ENCODE peak calls at places on chromosome 16, in six cellular contexts. Q is IMR-90, K is H1, W is H9, J is mesenchymal stem cell, S is mesendoderm. Y is an unnamed sample.

GRCh38 chr16:28534542-28535373 is 4.0 kb downstream of the NUPR1 start:
- DNase-seq in K (no peak), W (no peak), Q (no peak), J (no peak), S (no peak), Y (no peak)

GRCh38 chr16:81491522-81492188 is 47.0 kb downstream of the CMIP start:
- DNase-seq in K (no peak), J (no peak), W (no peak), Q (peak), S (no peak), Y (no peak)

GRCh38 chr16:82660078-82660645 is 33.4 kb downstream of the CDH13 start:
- DNase-seq in S (no peak), J (peak), W (peak), Q (peak), K (no peak), Y (no peak)

GRCh38 chr16:48454051-48454450 is 68.8 kb upstream of the SIAH1 start:
- DNase-seq in W (no peak), S (no peak), J (no peak), Q (no peak), K (no peak), Y (no peak)

GRCh38 chr16:77414752-77415231 is 20.0 kb downstream of the ADAMTS18 start:
- DNase-seq in J (no peak), W (no peak), Q (no peak), K (no peak), S (no peak), Y (no peak)

GRCh38 chr16:86389566-86390328 is 120.6 kb upstream of the FOXF1 start:
- DNase-seq in J (no peak), K (no peak), S (no peak), W (no peak), Q (no peak), Y (no peak)

GRCh38 chr16:10992797-10993196 is 48.4 kb downstream of the CLEC16A start:
- DNase-seq in S (peak), Q (peak), K (no peak), J (peak), W (peak), Y (no peak)

GRCh38 chr16:1526608-1527555 is 6.6 kb upstream of the TMEM204 start:
- DNase-seq in Q (no peak), K (no peak), S (no peak), J (no peak), W (no peak), Y (no peak)

GRCh38 chr16:11183035-11183812 is 72.8 kb downstream of the SOCS1 start:
- DNase-seq in Q (no peak), W (peak), S (peak), K (no peak), J (no peak), Y (no peak)

DNA sequence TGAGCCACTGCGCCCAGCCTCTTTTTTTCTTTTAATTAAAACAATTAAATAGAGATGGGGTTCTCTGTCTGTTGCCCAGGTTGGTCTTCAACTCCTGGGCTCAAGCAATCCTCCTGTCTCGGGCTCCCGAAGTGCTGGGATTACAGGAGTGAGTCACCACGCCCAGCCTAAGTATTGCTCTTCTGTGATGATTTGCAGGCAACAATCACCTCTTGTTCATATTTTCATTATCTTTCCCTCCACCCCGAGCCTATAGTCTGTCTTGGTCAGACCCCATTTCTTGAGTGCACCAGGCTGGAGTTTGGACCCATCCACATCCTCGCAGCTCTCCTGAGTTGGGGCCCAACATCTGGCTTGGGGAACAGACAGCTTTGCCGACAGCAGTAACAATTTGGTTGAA is 4.4 kb upstream of the SPN start:
- DNase-seq in J (no peak), K (no peak), W (no peak), Q (no peak), S (no peak), Y (no peak)
- H2BK15ac ChIP-seq in J (no peak), K (no peak), W (no peak), Q (no peak), S (no peak), Y (no peak)

DNA sequence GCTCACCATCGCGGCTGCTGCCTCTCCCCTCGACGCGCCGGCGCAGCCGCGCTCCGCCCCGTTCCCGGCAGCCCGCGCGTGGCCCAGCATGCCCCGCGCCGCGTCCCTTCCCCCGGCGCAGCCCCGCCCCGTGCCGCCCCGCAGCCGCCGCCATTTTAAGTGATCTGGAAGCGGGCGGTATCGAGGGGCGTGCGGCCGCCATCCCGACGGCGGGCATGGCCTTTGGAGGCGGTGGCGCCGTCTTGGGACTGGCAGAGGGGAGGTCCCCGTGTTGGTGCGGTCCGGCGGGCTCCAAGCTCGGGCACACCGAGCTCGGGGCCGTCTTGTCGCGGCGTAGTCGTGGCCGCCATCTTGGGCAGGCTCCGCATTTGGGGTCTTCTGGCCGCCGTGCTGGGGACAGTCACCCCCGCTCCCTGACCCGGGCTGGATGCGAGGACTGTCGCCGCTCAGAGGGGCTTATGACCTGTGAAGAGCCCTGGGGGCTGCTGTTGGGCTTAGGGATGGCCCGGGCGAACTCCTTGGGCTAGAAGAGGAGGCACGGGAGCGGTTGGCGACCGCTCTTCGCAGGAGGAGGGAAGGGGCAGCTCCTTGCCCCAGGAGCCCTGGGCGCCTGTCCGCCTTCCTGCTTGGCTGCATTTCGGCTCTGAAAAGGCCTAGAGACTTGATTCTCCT is at the start of gene ELOB:
- DNase-seq in Q (peak), W (peak), J (peak), S (peak), K (no peak), Y (peak)
- H2BK15ac ChIP-seq in Q (no peak), W (no peak), J (peak), S (no peak), K (no peak), Y (no peak)

GRCh38 chr16:85275533-85276249 is 163.4 kb upstream of the CIBAR2 start:
- DNase-seq in J (peak), K (no peak), W (peak), Q (peak), S (peak), Y (peak)
- H2BK15ac ChIP-seq in J (no peak), K (peak), W (no peak), Q (no peak), S (no peak), Y (peak)

GRCh38 chr16:6132121-6132520 is 1034.5 kb upstream of the EEF2KMT start:
- DNase-seq in W (no peak), Q (no peak), J (no peak), S (peak), K (no peak), Y (no peak)
- H2BK15ac ChIP-seq in W (no peak), Q (no peak), J (no peak), S (no peak), K (no peak), Y (no peak)

GRCh38 chr16:27221576-27222498 is 18.5 kb downstream of the KDM8 start:
- DNase-seq in W (no peak), Q (peak), J (peak), S (no peak), K (no peak), Y (no peak)

GRCh38 chr16:27223226-27223610 is 19.9 kb downstream of the KDM8 start:
- DNase-seq in Q (no peak), S (no peak), W (no peak), J (no peak), K (no peak), Y (no peak)

GRCh38 chr16:27224271-27224737 is 21.0 kb downstream of the KDM8 start:
- DNase-seq in Q (no peak), K (no peak), J (no peak), W (no peak), S (no peak), Y (no peak)

GRCh38 chr16:27223701-27224100 is 20.4 kb downstream of the KDM8 start:
- DNase-seq in W (no peak), Q (no peak), J (no peak), S (no peak), K (no peak), Y (no peak)

GRCh38 chr16:27222499-27223225 is 19.3 kb downstream of the KDM8 start:
- DNase-seq in S (peak), W (no peak), Q (peak), K (no peak), J (peak), Y (no peak)
- H2BK15ac ChIP-seq in S (no peak), W (no peak), Q (peak), K (no peak), J (no peak), Y (no peak)